ENCODE peak calls at places on chromosomes 13 and 19, in five cellular contexts. F is uterus, P is colonic mucosa, G is aorta, S is tibial artery. C is an unnamed sample.

GRCh38 chr19:19743176-19743575 is 10.3 kb upstream of the ZNF14 start:
- DNase-seq in S (no peak), G (no peak), P (no peak), F (no peak), C (no peak)

GRCh38 chr19:18496167-18496979 is 25.5 kb downstream of the ELL start:
- DNase-seq in F (no peak), P (peak; percentile 60), S (no peak), G (no peak), C (peak; percentile 33)

GRCh38 chr13:70098669-70099068 is 9.0 kb upstream of the ATXN8OS start:
- DNase-seq in G (no peak), F (no peak), P (no peak), S (no peak), C (no peak)

GRCh38 chr13:99606322-99607089 is 105.2 kb downstream of the TM9SF2 start:
- DNase-seq in S (peak; percentile 93), P (peak; percentile 96), G (peak; percentile 92), F (peak; percentile 89), C (peak; percentile 91)

GRCh38 chr19:7063764-7064418 is 5.4 kb upstream of the MBD3L3 start:
- DNase-seq in S (no peak), F (no peak), G (no peak), P (no peak), C (no peak)

GRCh38 chr13:101945435-101945834 is 456.4 kb downstream of the FGF14 start:
- DNase-seq in G (no peak), S (no peak), F (no peak), P (no peak), C (no peak)

GRCh38 chr19:310141-310651 is 19.0 kb upstream of the PLPP2 start:
- DNase-seq in F (no peak), P (no peak), S (no peak), G (peak; percentile 44), C (no peak)

GRCh38 chr19:14145381-14145780 is 9.0 kb upstream of the ASF1B start:
- DNase-seq in F (no peak), P (no peak), G (no peak), S (no peak), C (no peak)

GRCh38 chr19:3404324-3405260 is 38.2 kb downstream of the NFIC start:
- DNase-seq in F (peak; percentile 91), S (peak; percentile 96), P (peak; percentile 58), G (peak; percentile 92), C (peak; percentile 89)

GRCh38 chr13:113935523-113935922 is 38.4 kb downstream of the C13orf46 start:
- DNase-seq in S (peak; percentile 51), P (no peak), G (peak; percentile 63), F (peak; percentile 11), C (no peak)

GRCh38 chr13:68523838-68524424 is 1293.8 kb upstream of the PCDH9 start:
- DNase-seq in P (no peak), F (no peak), S (no peak), G (no peak), C (no peak)

GRCh38 chr19:43675269-43675879 is 5.4 kb upstream of the PLAUR start:
- DNase-seq in G (no peak), S (no peak), F (no peak), P (peak; percentile 91), C (no peak)

GRCh38 chr13:76522083-76522755 is 364.0 kb downstream of the KCTD12 start:
- DNase-seq in G (no peak), S (no peak), P (no peak), F (no peak), C (no peak)

GRCh38 chr13:80359459-80360297 is 18.8 kb upstream of the SPRY2 start:
- DNase-seq in S (no peak), G (no peak), P (no peak), F (no peak), C (no peak)

GRCh38 chr13:31898383-31899071 is 133.0 kb upstream of the FRY start:
- DNase-seq in P (no peak), S (no peak), G (no peak), F (no peak), C (no peak)

GRCh38 chr13:30153871-30154426 is 153.4 kb downstream of the KATNAL1 start:
- DNase-seq in G (no peak), P (no peak), F (no peak), S (no peak), C (no peak)

GRCh38 chr19:3849092-3849491 is 19.7 kb downstream of the ZFR2 start:
- DNase-seq in P (no peak), G (no peak), F (no peak), S (no peak), C (no peak)

GRCh38 chr19:610801-611505 is 21.3 kb downstream of the HCN2 start:
- DNase-seq in F (peak; percentile 41), P (no peak), S (no peak), G (no peak), C (peak; percentile 69)

GRCh38 chr19:8815780-8816179 is 16.3 kb downstream of the ZNF558 start:
- DNase-seq in F (no peak), P (no peak), G (no peak), S (no peak), C (no peak)

GRCh38 chr19:8811315-8812172 is 20.6 kb downstream of the ZNF558 start:
- DNase-seq in S (no peak), G (no peak), P (no peak), F (no peak), C (no peak)

DNA sequence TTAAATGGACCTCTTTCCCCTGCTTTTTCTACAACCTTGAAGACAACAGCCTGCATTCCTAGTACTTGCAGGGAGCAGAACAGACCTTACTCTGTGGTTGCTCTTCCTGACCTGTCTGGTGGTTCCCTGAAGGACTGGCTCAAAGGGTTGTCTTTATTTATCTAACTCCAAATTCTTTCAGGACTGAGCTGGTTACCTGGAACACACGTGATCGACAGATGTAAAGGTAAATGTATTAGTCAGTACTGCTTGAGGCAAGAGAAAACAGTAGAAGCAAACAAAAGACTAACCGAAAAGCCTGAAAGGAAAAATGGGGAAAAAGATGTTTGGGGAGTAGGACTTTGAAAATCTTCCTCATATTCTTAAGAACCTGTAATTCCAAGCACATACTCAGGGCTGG is 17.9 kb downstream of the ZNF558 start:
- DNase-seq in S (no peak), F (no peak), G (no peak), P (no peak), C (no peak)
- H3K9me3 ChIP-seq in S (peaks cover 32% of the 10 kb centered on the region), F (no peaks in the 10 kb centered on the region), G (peaks cover 41% of the 10 kb centered on the region), P (peaks cover 29% of the 10 kb centered on the region), C (peaks cover 100% of the 10 kb centered on the region)

GRCh38 chr19:57436392-57436791 is 1.3 kb downstream of the ZNF749 start:
- DNase-seq in F (no peak), S (no peak), P (no peak), G (no peak), C (no peak)
- H3K9me3 ChIP-seq in F (no peaks in the 10 kb centered on the region), S (no peaks in the 10 kb centered on the region), P (no peaks in the 10 kb centered on the region), G (peaks cover 6% of the 10 kb centered on the region), C (peaks cover 14% of the 10 kb centered on the region)

GRCh38 chr19:29320076-29320475 is 107.1 kb upstream of the UQCRFS1 start:
- DNase-seq in P (no peak), S (no peak), F (no peak), G (no peak), C (no peak)
- H3K9me3 ChIP-seq in P (no peaks in the 10 kb centered on the region), S (no peaks in the 10 kb centered on the region), F (no peaks in the 10 kb centered on the region), G (no peaks in the 10 kb centered on the region), C (no peaks in the 10 kb centered on the region)

DNA sequence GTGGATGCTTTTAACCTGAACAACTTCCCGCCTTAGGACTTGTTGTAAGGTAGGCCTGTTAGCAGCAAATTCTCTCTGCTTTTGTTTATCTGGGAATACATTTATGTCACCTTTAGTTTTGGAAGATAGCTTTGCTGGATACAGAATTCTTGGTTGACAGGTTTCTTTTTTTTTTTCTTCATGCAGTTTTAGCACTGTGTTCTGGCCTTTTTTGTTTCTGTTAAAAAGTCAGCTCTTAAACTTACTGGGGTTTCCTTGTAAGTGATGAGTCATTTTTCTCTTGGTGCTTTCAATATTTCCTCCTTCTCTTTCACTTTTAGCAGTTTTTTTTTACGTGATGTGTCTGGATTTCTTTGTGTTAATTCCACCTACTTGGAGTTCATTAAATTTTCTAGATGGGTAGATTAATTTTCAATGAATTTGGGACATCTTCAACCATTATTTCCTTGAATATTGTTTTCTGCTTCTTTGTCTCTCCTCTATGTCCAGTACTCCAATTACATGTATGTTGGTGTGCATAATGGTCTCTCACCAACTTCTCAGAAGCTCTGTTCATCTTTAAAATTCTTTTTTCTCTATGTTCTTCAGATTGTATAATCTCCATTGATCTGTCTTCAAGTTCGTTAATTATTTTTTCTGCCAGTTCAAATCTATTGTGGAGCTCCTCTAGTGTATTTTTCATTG is 188.2 kb upstream of the ZNF536 start:
- DNase-seq in S (no peak), G (no peak), F (no peak), P (no peak), C (no peak)
- H3K9me3 ChIP-seq in S (peaks cover 4% of the 10 kb centered on the region), G (peaks cover 4% of the 10 kb centered on the region), F (no peaks in the 10 kb centered on the region), P (no peaks in the 10 kb centered on the region), C (peaks cover 75% of the 10 kb centered on the region)

GRCh38 chr19:12626958-12627357 is 16.2 kb downstream of the ZNF791 start:
- DNase-seq in G (no peak), P (no peak), F (no peak), S (no peak), C (no peak)
- H3K9me3 ChIP-seq in G (peaks cover 2% of the 10 kb centered on the region), P (peaks cover 6% of the 10 kb centered on the region), F (no peaks in the 10 kb centered on the region), S (no peaks in the 10 kb centered on the region), C (peaks cover 24% of the 10 kb centered on the region)

GRCh38 chr13:103055166-103055565 is 11.1 kb downstream of the SLC10A2 start:
- DNase-seq in P (no peak), S (no peak), F (no peak), G (no peak), C (no peak)
- H3K9me3 ChIP-seq in P (no peaks in the 10 kb centered on the region), S (no peaks in the 10 kb centered on the region), F (no peaks in the 10 kb centered on the region), G (peaks cover 5% of the 10 kb centered on the region), C (peaks cover 53% of the 10 kb centered on the region)

GRCh38 chr13:48072304-48072703 is 22.6 kb downstream of the MED4 start:
- DNase-seq in P (no peak), G (no peak), F (no peak), S (no peak), C (no peak)
- H3K9me3 ChIP-seq in P (no peaks in the 10 kb centered on the region), G (peaks cover 2% of the 10 kb centered on the region), F (no peaks in the 10 kb centered on the region), S (peaks cover 2% of the 10 kb centered on the region), C (peaks cover 49% of the 10 kb centered on the region)

C was measured in left ventricle myocardium inferior.